ENCODE peak calls at places on chromosome 16, in six cellular contexts. One of them, this sample, is unnamed.

GRCh38 chr16:53734908-53735307 is 31.0 kb downstream of the FTO start:
- DNase-seq in AG08396: no peak
- DNase-seq in T-helper 17 cell: no peak
- DNase-seq in spleen: no peak
- DNase-seq in EL: no peak
- DNase-seq in stromal cell of bone marrow: no peak
- DNase-seq in this sample: no peak

GRCh38 chr16:90040152-90041023 is 21.1 kb upstream of the DBNDD1 start:
- DNase-seq in T-helper 17 cell: no peak
- DNase-seq in AG08396: peak
- DNase-seq in spleen: no peak
- DNase-seq in stromal cell of bone marrow: no peak
- DNase-seq in EL: no peak
- DNase-seq in this sample: no peak

GRCh38 chr16:66344533-66345145 is 21.9 kb upstream of the CDH5 start:
- DNase-seq in spleen: peak
- DNase-seq in EL: peak
- DNase-seq in T-helper 17 cell: no peak
- DNase-seq in AG08396: no peak
- DNase-seq in stromal cell of bone marrow: no peak
- DNase-seq in this sample: peak

GRCh38 chr16:57038151-57038550 is 48.8 kb downstream of the NLRC5 start:
- DNase-seq in AG08396: no peak
- DNase-seq in spleen: no peak
- DNase-seq in EL: peak
- DNase-seq in stromal cell of bone marrow: no peak
- DNase-seq in T-helper 17 cell: no peak
- DNase-seq in this sample: no peak

GRCh38 chr16:81694494-81695285 is 84.4 kb upstream of the PLCG2 start:
- DNase-seq in spleen: no peak
- DNase-seq in stromal cell of bone marrow: no peak
- DNase-seq in EL: no peak
- DNase-seq in T-helper 17 cell: no peak
- DNase-seq in AG08396: no peak
- DNase-seq in this sample: no peak

GRCh38 chr16:11470676-11471415 is 115.9 kb downstream of the LITAF start:
- DNase-seq in T-helper 17 cell: no peak
- DNase-seq in stromal cell of bone marrow: no peak
- DNase-seq in AG08396: no peak
- DNase-seq in EL: peak
- DNase-seq in spleen: no peak
- DNase-seq in this sample: no peak

GRCh38 chr16:85554791-85555548 is 58.2 kb upstream of the GSE1 start:
- DNase-seq in AG08396: peak
- DNase-seq in T-helper 17 cell: no peak
- DNase-seq in EL: peak
- DNase-seq in spleen: peak
- DNase-seq in stromal cell of bone marrow: peak
- DNase-seq in this sample: peak

GRCh38 chr16:24075929-24076716 is 180.0 kb upstream of the CACNG3 start:
- DNase-seq in EL: no peak
- DNase-seq in spleen: no peak
- DNase-seq in T-helper 17 cell: no peak
- DNase-seq in AG08396: no peak
- DNase-seq in stromal cell of bone marrow: no peak
- DNase-seq in this sample: no peak

GRCh38 chr16:82761858-82762257 is 135.1 kb downstream of the CDH13 start:
- DNase-seq in T-helper 17 cell: no peak
- DNase-seq in spleen: no peak
- DNase-seq in EL: peak
- DNase-seq in AG08396: no peak
- DNase-seq in stromal cell of bone marrow: no peak
- DNase-seq in this sample: no peak

GRCh38 chr16:9458816-9459215 is 367.4 kb downstream of the HAPSTR1 start:
- DNase-seq in AG08396: no peak
- DNase-seq in spleen: no peak
- DNase-seq in EL: no peak
- DNase-seq in stromal cell of bone marrow: no peak
- DNase-seq in T-helper 17 cell: no peak
- DNase-seq in this sample: no peak

GRCh38 chr16:29925173-29925804 is 737 bp downstream of the KCTD13 start:
- DNase-seq in spleen: no peak
- DNase-seq in AG08396: no peak
- DNase-seq in stromal cell of bone marrow: no peak
- DNase-seq in T-helper 17 cell: no peak
- DNase-seq in EL: peak
- DNase-seq in this sample: no peak

GRCh38 chr16:9012330-9012729 is 48.6 kb upstream of the USP7 start:
- DNase-seq in stromal cell of bone marrow: no peak
- DNase-seq in EL: no peak
- DNase-seq in T-helper 17 cell: no peak
- DNase-seq in AG08396: no peak
- DNase-seq in spleen: no peak
- DNase-seq in this sample: no peak

GRCh38 chr16:75042423-75043174 is 43.8 kb downstream of the ZNRF1 start:
- DNase-seq in AG08396: no peak
- DNase-seq in EL: no peak
- DNase-seq in spleen: no peak
- DNase-seq in T-helper 17 cell: no peak
- DNase-seq in stromal cell of bone marrow: no peak
- DNase-seq in this sample: no peak

GRCh38 chr16:31535737-31536136 is 8.0 kb downstream of the AHSP start:
- DNase-seq in spleen: no peak
- DNase-seq in T-helper 17 cell: no peak
- DNase-seq in stromal cell of bone marrow: no peak
- DNase-seq in EL: no peak
- DNase-seq in AG08396: no peak
- DNase-seq in this sample: no peak

GRCh38 chr16:75420987-75421819 is 12.1 kb downstream of the CFDP1 start:
- DNase-seq in AG08396: no peak
- DNase-seq in spleen: peak
- DNase-seq in EL: peak
- DNase-seq in stromal cell of bone marrow: peak
- DNase-seq in T-helper 17 cell: no peak
- DNase-seq in this sample: peak

GRCh38 chr16:81717662-81718189 is 61.4 kb upstream of the PLCG2 start:
- DNase-seq in T-helper 17 cell: no peak
- DNase-seq in stromal cell of bone marrow: no peak
- DNase-seq in spleen: peak
- DNase-seq in AG08396: no peak
- DNase-seq in EL: no peak
- DNase-seq in this sample: no peak

GRCh38 chr16:46765050-46765449 is 16.9 kb upstream of the MYLK3 start:
- DNase-seq in AG08396: peak
- DNase-seq in spleen: peak
- DNase-seq in T-helper 17 cell: no peak
- DNase-seq in stromal cell of bone marrow: peak
- DNase-seq in EL: peak
- DNase-seq in this sample: no peak

GRCh38 chr16:86442703-86443102 is 67.6 kb upstream of the FOXF1 start:
- DNase-seq in stromal cell of bone marrow: no peak
- DNase-seq in spleen: no peak
- DNase-seq in T-helper 17 cell: no peak
- DNase-seq in AG08396: no peak
- DNase-seq in EL: no peak
- DNase-seq in this sample: no peak

GRCh38 chr16:22425036-22425801 is 50.8 kb upstream of the CDR2 start:
- DNase-seq in EL: peak
- DNase-seq in T-helper 17 cell: no peak
- DNase-seq in spleen: no peak
- DNase-seq in stromal cell of bone marrow: peak
- DNase-seq in AG08396: peak
- DNase-seq in this sample: no peak

GRCh38 chr16:31107465-31107867 is 720 bp upstream of the BCKDK start:
- DNase-seq in T-helper 17 cell: no peak
- DNase-seq in EL: no peak
- DNase-seq in stromal cell of bone marrow: no peak
- DNase-seq in spleen: no peak
- DNase-seq in AG08396: no peak
- DNase-seq in this sample: no peak

GRCh38 chr16:28974007-28974436 is 556 bp upstream of the SPNS1 start:
- DNase-seq in stromal cell of bone marrow: peak
- DNase-seq in EL: peak
- DNase-seq in spleen: peak
- DNase-seq in AG08396: peak
- DNase-seq in T-helper 17 cell: no peak
- DNase-seq in this sample: peak

GRCh38 chr16:9112166-9112843 is 20.9 kb downstream of the HAPSTR1 start:
- DNase-seq in T-helper 17 cell: no peak
- DNase-seq in stromal cell of bone marrow: no peak
- DNase-seq in spleen: no peak
- DNase-seq in AG08396: no peak
- DNase-seq in EL: no peak
- DNase-seq in this sample: no peak

GRCh38 chr16:56744996-56745640 is 15.2 kb downstream of the NUP93 start:
- DNase-seq in EL: no peak
- DNase-seq in T-helper 17 cell: no peak
- DNase-seq in AG08396: no peak
- DNase-seq in spleen: no peak
- DNase-seq in stromal cell of bone marrow: no peak
- DNase-seq in this sample: no peak

GRCh38 chr16:89322381-89323119 is 105.0 kb downstream of the ZNF778 start:
- DNase-seq in T-helper 17 cell: no peak
- DNase-seq in stromal cell of bone marrow: peak
- DNase-seq in AG08396: peak
- DNase-seq in spleen: peak
- DNase-seq in EL: peak
- DNase-seq in this sample: peak

GRCh38 chr16:20903889-20904506 is 3.4 kb downstream of the LYRM1 start:
- DNase-seq in T-helper 17 cell: no peak
- DNase-seq in AG08396: no peak
- DNase-seq in EL: no peak
- DNase-seq in spleen: no peak
- DNase-seq in stromal cell of bone marrow: no peak
- DNase-seq in this sample: no peak

GRCh38 chr16:75946058-75946457 is 219.8 kb upstream of the CPHXL start:
- DNase-seq in AG08396: no peak
- DNase-seq in stromal cell of bone marrow: no peak
- DNase-seq in EL: no peak
- DNase-seq in spleen: no peak
- DNase-seq in T-helper 17 cell: no peak
- DNase-seq in this sample: no peak

GRCh38 chr16:57834936-57835335 is 32.6 kb upstream of the KIFC3 start:
- DNase-seq in AG08396: no peak
- DNase-seq in spleen: no peak
- DNase-seq in stromal cell of bone marrow: no peak
- DNase-seq in T-helper 17 cell: no peak
- DNase-seq in EL: peak
- DNase-seq in this sample: no peak

GRCh38 chr16:12881771-12882170 is 19.6 kb upstream of the SHISA9 start:
- DNase-seq in AG08396: no peak
- DNase-seq in T-helper 17 cell: no peak
- DNase-seq in EL: no peak
- DNase-seq in spleen: no peak
- DNase-seq in stromal cell of bone marrow: no peak
- DNase-seq in this sample: no peak

GRCh38 chr16:29971304-29971703 is 2.4 kb upstream of the TAOK2 start:
- DNase-seq in stromal cell of bone marrow: no peak
- DNase-seq in EL: no peak
- DNase-seq in AG08396: no peak
- DNase-seq in spleen: no peak
- DNase-seq in T-helper 17 cell: no peak
- DNase-seq in this sample: no peak

GRCh38 chr16:48523415-48524204 is 86.4 kb downstream of the N4BP1 start:
- DNase-seq in EL: no peak
- DNase-seq in stromal cell of bone marrow: no peak
- DNase-seq in T-helper 17 cell: no peak
- DNase-seq in spleen: peak
- DNase-seq in AG08396: no peak
- DNase-seq in this sample: no peak

GRCh38 chr16:13957197-13958078 is 37.5 kb downstream of the ERCC4 start:
- DNase-seq in EL: peak
- DNase-seq in stromal cell of bone marrow: peak
- DNase-seq in spleen: no peak
- DNase-seq in AG08396: peak
- DNase-seq in T-helper 17 cell: no peak
- DNase-seq in this sample: no peak

GRCh38 chr16:65037558-65037957 is 84.3 kb downstream of the CDH11 start:
- DNase-seq in spleen: no peak
- DNase-seq in T-helper 17 cell: no peak
- DNase-seq in EL: no peak
- DNase-seq in stromal cell of bone marrow: no peak
- DNase-seq in AG08396: no peak
- DNase-seq in this sample: no peak

GRCh38 chr16:53546988-53547391 is 44.0 kb upstream of the AKTIP start:
- DNase-seq in EL: no peak
- DNase-seq in stromal cell of bone marrow: no peak
- DNase-seq in spleen: no peak
- DNase-seq in AG08396: no peak
- DNase-seq in T-helper 17 cell: no peak
- DNase-seq in this sample: peak

GRCh38 chr16:69626256-69626655 is 60.5 kb downstream of the NFAT5 start:
- DNase-seq in T-helper 17 cell: no peak
- DNase-seq in EL: peak
- DNase-seq in stromal cell of bone marrow: peak
- DNase-seq in AG08396: peak
- DNase-seq in spleen: no peak
- DNase-seq in this sample: no peak

GRCh38 chr16:49776085-49776501 is 79.8 kb downstream of the ZNF423 start:
- DNase-seq in T-helper 17 cell: no peak
- DNase-seq in EL: no peak
- DNase-seq in AG08396: no peak
- DNase-seq in spleen: no peak
- DNase-seq in stromal cell of bone marrow: no peak
- DNase-seq in this sample: peak

GRCh38 chr16:87733190-87733589 is 32.6 kb downstream of the KLHDC4 start:
- DNase-seq in stromal cell of bone marrow: no peak
- DNase-seq in AG08396: no peak
- DNase-seq in T-helper 17 cell: no peak
- DNase-seq in spleen: no peak
- DNase-seq in EL: no peak
- DNase-seq in this sample: no peak

GRCh38 chr16:28187595-28188004 is 24.2 kb downstream of the XPO6 start:
- DNase-seq in spleen: no peak
- DNase-seq in T-helper 17 cell: no peak
- DNase-seq in stromal cell of bone marrow: no peak
- DNase-seq in AG08396: no peak
- DNase-seq in EL: no peak
- DNase-seq in this sample: no peak